ENCODE peak calls at places on chromosome 11, in five cellular contexts. P is stimulated activated CD4-positive, alpha-beta T cell treated with anti-CD3 and anti-CD28 coated beads, Interleukin-2, amount 100 ng/mL, for 24 hours; J is NCI-H2081 treated with DMSO at 0.1 percent for 48 hours; B is T1000; D is stimulated activated CD8-positive, alpha-beta memory T cell treated with anti-CD3 and anti-CD28 coated beads, Interleukin-4, amount 100 ng/mL, for 1 hour. Y is an unnamed sample.

GRCh38 chr11:72781063-72781312 is 12.9 kb downstream of the STARD10 start:
- DNase-seq in B (no peak), P (no peak), D (no peak), J (no peak), Y (no peak)

GRCh38 chr11:67584205-67584880 is 731 bp downstream of the GSTP1 start:
- DNase-seq in P (peak; percentile 53), D (no peak), J (no peak), B (peak; percentile 21), Y (peak; percentile 22)

GRCh38 chr11:114075891-114076441 is 16.5 kb downstream of the ZBTB16 start:
- DNase-seq in B (no peak), P (peak; percentile 33), J (no peak), D (no peak), Y (no peak)

GRCh38 chr11:35579557-35580396 is 38.5 kb upstream of the FJX1 start:
- DNase-seq in D (no peak), B (peak; percentile 25), P (no peak), J (no peak), Y (no peak)

GRCh38 chr11:128968916-128969315 is 26.2 kb upstream of the TP53AIP1 start:
- DNase-seq in D (no peak), J (no peak), B (no peak), P (no peak), Y (no peak)

GRCh38 chr11:2833051-2833937 is 52.3 kb downstream of the CDKN1C start:
- DNase-seq in J (no peak), D (no peak), B (no peak), P (no peak), Y (no peak)

GRCh38 chr11:122159173-122159701 is 43.2 kb upstream of the BLID start:
- DNase-seq in B (no peak), P (no peak), D (no peak), J (no peak), Y (no peak)

GRCh38 chr11:75051043-75051442 is 45.6 kb downstream of the OR2AT4 start:
- DNase-seq in P (no peak), J (no peak), D (no peak), B (no peak), Y (no peak)

GRCh38 chr11:73869234-73869949 is 7.3 kb downstream of the COA4 start:
- DNase-seq in P (no peak), B (no peak), D (no peak), J (no peak), Y (no peak)

GRCh38 chr11:131504199-131504949 is 134.0 kb downstream of the NTM start:
- DNase-seq in P (no peak), J (no peak), B (no peak), D (no peak), Y (no peak)

GRCh38 chr11:2968501-2968900 is 23.6 kb downstream of the NAP1L4 start:
- DNase-seq in D (no peak), B (no peak), J (no peak), P (no peak), Y (no peak)